ENCODE peak calls at places on chromosomes 12 and 14, in nine cellular contexts. One of them, this sample, is unnamed.

GRCh38 chr14:53845813-53846693 is 110.6 kb downstream of the BMP4 start:
- DNase-seq in suprapubic skin: no peak
- DNase-seq in stomach: no peak
- DNase-seq in transverse colon: no peak
- DNase-seq in HCT116: peak; percentile 72
- DNase-seq in sigmoid colon: no peak
- DNase-seq in spleen: no peak
- DNase-seq in HepG2: peak; percentile 34
- DNase-seq in breast epithelium: no peak
- DNase-seq in this sample: no peak

GRCh38 chr12:2003676-2004112 is 563 bp downstream of the DCP1B start:
- DNase-seq in sigmoid colon: no peak
- DNase-seq in HepG2: no peak
- DNase-seq in suprapubic skin: no peak
- DNase-seq in transverse colon: no peak
- DNase-seq in stomach: no peak
- DNase-seq in breast epithelium: no peak
- DNase-seq in spleen: no peak
- DNase-seq in HCT116: no peak
- DNase-seq in this sample: no peak

GRCh38 chr12:127485528-127485927 is 781.4 kb upstream of the TMEM132C start:
- DNase-seq in HepG2: no peak
- DNase-seq in spleen: no peak
- DNase-seq in HCT116: no peak
- DNase-seq in transverse colon: peak; percentile 13
- DNase-seq in suprapubic skin: no peak
- DNase-seq in stomach: peak; percentile 58
- DNase-seq in sigmoid colon: no peak
- DNase-seq in breast epithelium: no peak
- DNase-seq in this sample: no peak

GRCh38 chr12:91620949-91621348 is 438.3 kb upstream of the DCN start:
- DNase-seq in sigmoid colon: no peak
- DNase-seq in suprapubic skin: no peak
- DNase-seq in HCT116: no peak
- DNase-seq in transverse colon: no peak
- DNase-seq in stomach: no peak
- DNase-seq in spleen: no peak
- DNase-seq in HepG2: no peak
- DNase-seq in breast epithelium: no peak
- DNase-seq in this sample: no peak

GRCh38 chr12:129089576-129089975 is 236.3 kb downstream of the GLT1D1 start:
- DNase-seq in sigmoid colon: no peak
- DNase-seq in stomach: no peak
- DNase-seq in spleen: no peak
- DNase-seq in transverse colon: no peak
- DNase-seq in suprapubic skin: no peak
- DNase-seq in HepG2: no peak
- DNase-seq in HCT116: no peak
- DNase-seq in breast epithelium: no peak
- DNase-seq in this sample: no peak

GRCh38 chr14:96581902-96582640 is 79.9 kb downstream of the PAPOLA start:
- DNase-seq in sigmoid colon: no peak
- DNase-seq in stomach: no peak
- DNase-seq in breast epithelium: no peak
- DNase-seq in HepG2: no peak
- DNase-seq in transverse colon: no peak
- DNase-seq in HCT116: no peak
- DNase-seq in suprapubic skin: no peak
- DNase-seq in spleen: peak; percentile 38
- DNase-seq in this sample: no peak

GRCh38 chr12:113043240-113043639 is 13.3 kb upstream of the DTX1 start:
- DNase-seq in HCT116: no peak
- DNase-seq in stomach: no peak
- DNase-seq in transverse colon: no peak
- DNase-seq in spleen: no peak
- DNase-seq in suprapubic skin: no peak
- DNase-seq in HepG2: no peak
- DNase-seq in breast epithelium: no peak
- DNase-seq in sigmoid colon: no peak
- DNase-seq in this sample: no peak

GRCh38 chr12:39287409-39287808 is 155.5 kb downstream of the KIF21A start:
- DNase-seq in HepG2: no peak
- DNase-seq in transverse colon: no peak
- DNase-seq in sigmoid colon: no peak
- DNase-seq in spleen: no peak
- DNase-seq in suprapubic skin: no peak
- DNase-seq in HCT116: no peak
- DNase-seq in breast epithelium: no peak
- DNase-seq in stomach: no peak
- DNase-seq in this sample: no peak

GRCh38 chr12:114903394-114903748 is 219.4 kb upstream of the TBX3 start:
- DNase-seq in suprapubic skin: no peak
- DNase-seq in sigmoid colon: no peak
- DNase-seq in spleen: no peak
- DNase-seq in HepG2: no peak
- DNase-seq in breast epithelium: no peak
- DNase-seq in transverse colon: no peak
- DNase-seq in stomach: no peak
- DNase-seq in HCT116: no peak
- DNase-seq in this sample: no peak

GRCh38 chr12:123242083-123242904 is 9.1 kb downstream of the MTRFR start:
- DNase-seq in HCT116: no peak
- DNase-seq in breast epithelium: no peak
- DNase-seq in suprapubic skin: no peak
- DNase-seq in HepG2: no peak
- DNase-seq in sigmoid colon: no peak
- DNase-seq in spleen: no peak
- DNase-seq in transverse colon: no peak
- DNase-seq in stomach: no peak
- DNase-seq in this sample: peak; percentile 51

GRCh38 chr14:89856871-89857345 is 97.6 kb downstream of the EFCAB11 start:
- DNase-seq in transverse colon: no peak
- DNase-seq in stomach: peak; percentile 28
- DNase-seq in HepG2: no peak
- DNase-seq in HCT116: no peak
- DNase-seq in suprapubic skin: no peak
- DNase-seq in breast epithelium: no peak
- DNase-seq in sigmoid colon: no peak
- DNase-seq in spleen: no peak
- DNase-seq in this sample: no peak

GRCh38 chr14:102942069-102942468 is 19.6 kb downstream of the AMN start:
- DNase-seq in sigmoid colon: no peak
- DNase-seq in transverse colon: no peak
- DNase-seq in stomach: no peak
- DNase-seq in HepG2: no peak
- DNase-seq in HCT116: no peak
- DNase-seq in spleen: no peak
- DNase-seq in suprapubic skin: no peak
- DNase-seq in breast epithelium: no peak
- DNase-seq in this sample: no peak

GRCh38 chr12:85759217-85759616 is 77.0 kb downstream of the RASSF9 start:
- DNase-seq in breast epithelium: no peak
- DNase-seq in spleen: no peak
- DNase-seq in suprapubic skin: no peak
- DNase-seq in HCT116: no peak
- DNase-seq in sigmoid colon: no peak
- DNase-seq in HepG2: no peak
- DNase-seq in stomach: no peak
- DNase-seq in transverse colon: no peak
- DNase-seq in this sample: no peak

GRCh38 chr14:99576761-99577705 is 27.0 kb downstream of the CCDC85C start:
- DNase-seq in sigmoid colon: no peak
- DNase-seq in transverse colon: no peak
- DNase-seq in breast epithelium: no peak
- DNase-seq in HepG2: no peak
- DNase-seq in stomach: no peak
- DNase-seq in HCT116: no peak
- DNase-seq in spleen: no peak
- DNase-seq in suprapubic skin: no peak
- DNase-seq in this sample: no peak

GRCh38 chr14:99581371-99581770 is 22.6 kb downstream of the CCDC85C start:
- DNase-seq in stomach: no peak
- DNase-seq in breast epithelium: no peak
- DNase-seq in transverse colon: no peak
- DNase-seq in suprapubic skin: no peak
- DNase-seq in HCT116: no peak
- DNase-seq in spleen: no peak
- DNase-seq in sigmoid colon: no peak
- DNase-seq in HepG2: no peak
- DNase-seq in this sample: no peak

GRCh38 chr14:99578541-99579044 is 25.4 kb downstream of the CCDC85C start:
- DNase-seq in breast epithelium: no peak
- DNase-seq in transverse colon: peak; percentile 62
- DNase-seq in sigmoid colon: peak; percentile 87
- DNase-seq in HepG2: no peak
- DNase-seq in HCT116: no peak
- DNase-seq in stomach: no peak
- DNase-seq in spleen: no peak
- DNase-seq in suprapubic skin: no peak
- DNase-seq in this sample: no peak

GRCh38 chr14:99579903-99580570 is 24.0 kb downstream of the CCDC85C start:
- DNase-seq in HCT116: peak; percentile 47
- DNase-seq in breast epithelium: no peak
- DNase-seq in sigmoid colon: no peak
- DNase-seq in suprapubic skin: no peak
- DNase-seq in HepG2: no peak
- DNase-seq in transverse colon: peak; percentile 88
- DNase-seq in stomach: peak; percentile 75
- DNase-seq in spleen: no peak
- DNase-seq in this sample: peak; percentile 41

DNA sequence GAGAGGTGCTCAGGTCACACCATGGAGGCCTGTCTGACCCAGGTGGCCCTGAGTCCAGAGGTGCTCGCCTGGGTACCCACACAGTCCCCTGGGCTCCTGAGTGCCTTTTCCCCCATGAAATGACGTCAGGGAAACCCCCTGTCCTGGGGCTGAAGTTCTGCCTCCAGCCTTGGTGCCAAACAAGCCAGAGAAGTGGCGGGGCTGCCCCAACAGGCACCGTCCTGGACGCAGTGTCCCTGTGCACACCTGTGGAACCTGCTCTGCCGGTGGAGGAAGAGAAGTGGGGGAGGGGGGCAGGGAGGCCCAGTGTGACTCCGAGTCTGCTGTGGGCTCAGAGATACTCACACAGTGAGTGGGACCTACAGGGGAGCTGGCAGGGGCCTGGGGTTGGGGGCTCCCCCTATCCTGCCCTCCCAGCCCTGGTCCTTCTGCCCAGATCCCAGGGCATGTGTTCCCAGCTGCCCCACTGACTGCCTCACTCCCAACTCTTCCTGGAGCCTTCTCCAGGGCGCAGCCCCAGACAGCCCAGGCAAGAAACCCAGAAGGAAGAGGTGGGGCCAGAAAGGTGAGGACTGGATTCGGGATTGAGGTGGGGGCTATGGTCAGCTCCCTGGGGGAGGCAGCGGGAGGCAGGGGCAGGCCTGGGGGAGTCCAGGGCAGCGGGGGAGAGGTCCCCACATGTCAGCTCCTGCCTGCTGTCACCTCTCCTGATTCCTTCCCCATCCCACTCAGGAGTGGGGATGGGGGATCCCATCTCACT is 24.8 kb downstream of the CCDC85C start:
- DNase-seq in breast epithelium: peak; percentile 92
- DNase-seq in HCT116: no peak
- DNase-seq in HepG2: no peak
- DNase-seq in sigmoid colon: no peak
- DNase-seq in stomach: peak; percentile 92
- DNase-seq in spleen: no peak
- DNase-seq in transverse colon: peak; percentile 86
- DNase-seq in suprapubic skin: no peak
- DNase-seq in this sample: no peak
- TF ChIP-seq POLR2A in breast epithelium: no peak
- TF ChIP-seq POLR2A in HCT116: no peak
- TF ChIP-seq POLR2A in HepG2: no peak
- TF ChIP-seq POLR2A in sigmoid colon: no peak
- TF ChIP-seq POLR2A in stomach: no peak
- TF ChIP-seq POLR2A in spleen: no peak
- TF ChIP-seq POLR2A in transverse colon: no peak
- TF ChIP-seq POLR2A in suprapubic skin: no peak
- TF ChIP-seq POLR2A in this sample: no peak

DNA sequence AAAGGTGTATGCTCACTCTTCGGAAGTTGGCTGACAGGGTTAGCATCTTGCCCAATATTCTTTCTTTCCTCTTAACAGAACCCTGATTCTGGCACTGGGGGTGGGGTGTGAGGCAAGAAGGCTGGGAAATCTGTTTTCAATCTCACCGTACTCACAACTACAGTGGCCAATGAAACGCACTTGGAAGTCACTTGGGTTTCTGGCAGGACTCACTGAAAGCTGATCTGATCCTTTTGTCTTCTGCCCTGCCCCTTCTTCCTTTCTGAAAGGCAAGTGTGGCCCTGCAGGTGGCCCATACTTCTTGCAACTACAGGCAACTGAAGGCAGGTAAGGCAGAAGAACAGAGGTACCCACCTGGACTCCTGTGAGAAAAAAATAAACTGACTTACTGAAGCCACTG is 106.9 kb downstream of the STXBP6 start:
- DNase-seq in spleen: no peak
- DNase-seq in suprapubic skin: peak; percentile 84
- DNase-seq in HepG2: no peak
- DNase-seq in breast epithelium: no peak
- DNase-seq in sigmoid colon: peak; percentile 87
- DNase-seq in HCT116: no peak
- DNase-seq in transverse colon: peak; percentile 17
- DNase-seq in stomach: no peak
- DNase-seq in this sample: no peak
- H3K27ac ChIP-seq in spleen: no peak overlapping the region
- H3K27ac ChIP-seq in suprapubic skin: peak overlapping the region; percentile 9
- H3K27ac ChIP-seq in HepG2: no peak overlapping the region
- H3K27ac ChIP-seq in breast epithelium: no peak overlapping the region
- H3K27ac ChIP-seq in sigmoid colon: no peak overlapping the region
- H3K27ac ChIP-seq in HCT116: no peak overlapping the region
- H3K27ac ChIP-seq in transverse colon: no peak overlapping the region
- H3K27ac ChIP-seq in stomach: no peak overlapping the region
- H3K27ac ChIP-seq in this sample: no peak overlapping the region

GRCh38 chr12:116918464-116918863 is 7.7 kb downstream of the FBXW8 start:
- DNase-seq in spleen: no peak
- DNase-seq in transverse colon: no peak
- DNase-seq in HCT116: no peak
- DNase-seq in HepG2: no peak
- DNase-seq in stomach: no peak
- DNase-seq in sigmoid colon: no peak
- DNase-seq in suprapubic skin: no peak
- DNase-seq in breast epithelium: no peak
- DNase-seq in this sample: no peak
- TF ChIP-seq POLR2AphosphoS5 in spleen: no peak
- TF ChIP-seq POLR2AphosphoS5 in transverse colon: no peak
- TF ChIP-seq POLR2AphosphoS5 in HCT116: no peak
- TF ChIP-seq POLR2AphosphoS5 in HepG2: no peak
- TF ChIP-seq POLR2AphosphoS5 in stomach: no peak
- TF ChIP-seq POLR2AphosphoS5 in sigmoid colon: no peak
- TF ChIP-seq POLR2AphosphoS5 in suprapubic skin: no peak
- TF ChIP-seq POLR2AphosphoS5 in breast epithelium: no peak
- TF ChIP-seq POLR2AphosphoS5 in this sample: no peak

DNA sequence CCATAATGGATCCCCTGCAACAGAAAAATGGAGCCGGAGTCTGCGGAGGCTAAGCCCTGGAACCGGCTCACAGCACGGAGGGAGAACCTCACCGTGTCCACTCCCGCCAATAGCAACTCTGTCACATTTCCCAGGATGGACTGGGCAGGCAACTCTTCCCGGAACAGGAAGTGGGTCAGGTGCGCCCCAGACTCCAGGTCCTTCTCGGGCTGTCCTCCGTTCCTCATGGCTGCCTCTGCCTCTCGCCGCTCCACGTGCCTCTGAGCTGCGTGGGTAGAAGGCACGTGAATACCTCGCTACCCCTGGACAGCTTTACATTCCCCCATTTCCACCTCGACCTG is 2.2 kb downstream of the CYP27B1 start:
- DNase-seq in spleen: no peak
- DNase-seq in breast epithelium: no peak
- DNase-seq in transverse colon: no peak
- DNase-seq in sigmoid colon: no peak
- DNase-seq in HCT116: no peak
- DNase-seq in HepG2: no peak
- DNase-seq in suprapubic skin: no peak
- DNase-seq in stomach: no peak
- DNase-seq in this sample: no peak
- TF ChIP-seq POLR2A in spleen: no peak
- TF ChIP-seq POLR2A in breast epithelium: no peak
- TF ChIP-seq POLR2A in transverse colon: no peak
- TF ChIP-seq POLR2A in sigmoid colon: no peak
- TF ChIP-seq POLR2A in HCT116: no peak
- TF ChIP-seq POLR2A in HepG2: no peak
- TF ChIP-seq POLR2A in suprapubic skin: no peak
- TF ChIP-seq POLR2A in stomach: no peak
- TF ChIP-seq POLR2A in this sample: no peak

This sample was measured in endothelial cell of umbilical vein.